ENCODE peak calls at places on chromosomes 2 and 18, in six cellular contexts. Q, R, H, I, P and B are unnamed samples.

GRCh38 chr18:53984021-53984420 is 240.4 kb downstream of the MBD2 start:
- DNase-seq in Q (no peak), R (no peak), H (no peak), I (no peak), P (no peak), B (no peak)

GRCh38 chr2:222806606-222807036 is 54.2 kb upstream of the ACSL3 start:
- DNase-seq in Q (no peak), R (no peak), H (no peak), I (peak), P (no peak), B (no peak)

GRCh38 chr18:58015045-58015444 is 29.0 kb upstream of the NEDD4L start:
- DNase-seq in Q (no peak), R (no peak), H (no peak), I (no peak), P (peak), B (no peak)

GRCh38 chr2:9004338-9005204 is 1.1 kb upstream of the MBOAT2 start:
- DNase-seq in Q (no peak), R (no peak), H (peak), I (no peak), P (no peak), B (no peak)

GRCh38 chr18:61893971-61894750 is 1.4 kb upstream of the RNF152 start:
- DNase-seq in Q (peak), R (peak), H (peak), I (peak), P (peak), B (peak)

GRCh38 chr18:75538727-75539126 is 111.2 kb upstream of the SMIM21 start:
- DNase-seq in Q (no peak), R (no peak), H (no peak), I (no peak), P (no peak), B (no peak)

GRCh38 chr2:237353207-237353606 is 60.8 kb downstream of the COL6A3 start:
- DNase-seq in Q (no peak), R (no peak), H (no peak), I (no peak), P (no peak), B (no peak)

GRCh38 chr2:178998539-178998938 is 51.4 kb downstream of the CCDC141 start:
- DNase-seq in Q (no peak), R (no peak), H (no peak), I (no peak), P (no peak), B (no peak)

GRCh38 chr2:46268986-46269385 is 28.2 kb upstream of the EPAS1 start:
- DNase-seq in Q (no peak), R (no peak), H (no peak), I (no peak), P (no peak), B (no peak)

GRCh38 chr2:84435331-84436081 is 23.6 kb downstream of the SUCLG1 start:
- DNase-seq in Q (no peak), R (no peak), H (no peak), I (no peak), P (no peak), B (no peak)

GRCh38 chr2:222743263-222743865 is 71.9 kb downstream of the MOGAT1 start:
- DNase-seq in Q (no peak), R (no peak), H (no peak), I (no peak), P (peak), B (peak)

GRCh38 chr2:98020992-98021713 is 25.4 kb upstream of the TMEM131 start:
- DNase-seq in Q (no peak), R (peak), H (no peak), I (no peak), P (peak), B (no peak)

GRCh38 chr2:42522035-42522434 is 28.3 kb upstream of the KCNG3 start:
- DNase-seq in Q (no peak), R (no peak), H (no peak), I (no peak), P (no peak), B (no peak)

GRCh38 chr18:64974378-64975125 is 776.3 kb upstream of the CDH7 start:
- DNase-seq in Q (no peak), R (no peak), H (no peak), I (no peak), P (no peak), B (no peak)

GRCh38 chr2:129237966-129238725 is 741.3 kb upstream of the RAB6C start:
- DNase-seq in Q (no peak), R (no peak), H (no peak), I (no peak), P (no peak), B (no peak)

DNA sequence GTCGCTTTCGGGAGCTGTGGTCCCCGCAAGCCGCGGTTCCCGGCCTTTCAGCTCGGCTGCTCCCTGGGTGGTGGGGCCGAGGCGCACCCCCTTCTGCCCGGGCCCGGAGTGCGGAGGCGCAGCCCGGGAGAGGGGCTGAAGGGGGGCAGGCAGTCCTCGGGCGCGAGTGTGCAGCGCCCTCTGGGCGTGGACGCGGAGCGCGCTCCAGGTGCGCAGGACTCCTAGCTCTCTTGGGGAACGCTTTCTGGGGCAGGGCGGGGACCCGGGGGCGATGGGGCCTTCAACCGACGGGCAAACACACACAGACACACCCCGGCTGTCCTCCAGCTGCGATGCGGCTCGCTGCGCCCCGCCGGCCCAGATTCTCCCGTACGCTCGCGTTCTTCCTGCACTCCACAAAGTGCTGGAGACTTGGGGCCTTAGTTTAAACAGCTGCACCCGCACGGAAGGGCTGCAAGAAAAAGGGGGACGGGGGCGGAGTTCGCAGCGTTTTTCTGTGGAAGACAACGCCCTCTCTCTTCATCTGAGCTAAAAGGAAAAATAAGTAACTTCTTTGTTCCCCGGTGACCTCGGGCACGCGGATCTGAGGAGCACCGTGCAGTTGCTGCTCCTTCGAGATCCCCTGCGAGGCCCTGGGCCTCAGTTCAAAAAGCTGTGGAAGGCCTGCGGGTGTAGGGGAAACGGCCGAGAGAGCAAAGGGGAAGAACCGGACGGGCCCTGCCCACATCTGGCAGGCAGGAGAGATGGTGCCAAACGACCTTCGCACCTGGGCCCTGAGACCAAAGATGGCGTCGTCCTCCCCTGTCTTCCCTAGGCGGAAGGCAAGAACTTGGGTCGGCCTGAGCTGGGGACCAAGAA is 593 bp upstream of the SDC1 start:
- DNase-seq in Q (peak), R (no peak), H (peak), I (peak), P (peak), B (peak)
- TF ChIP-seq POLR2AphosphoS5 in Q (no peak), R (peak), H (no peak), I (peak), P (peak), B (peak)

DNA sequence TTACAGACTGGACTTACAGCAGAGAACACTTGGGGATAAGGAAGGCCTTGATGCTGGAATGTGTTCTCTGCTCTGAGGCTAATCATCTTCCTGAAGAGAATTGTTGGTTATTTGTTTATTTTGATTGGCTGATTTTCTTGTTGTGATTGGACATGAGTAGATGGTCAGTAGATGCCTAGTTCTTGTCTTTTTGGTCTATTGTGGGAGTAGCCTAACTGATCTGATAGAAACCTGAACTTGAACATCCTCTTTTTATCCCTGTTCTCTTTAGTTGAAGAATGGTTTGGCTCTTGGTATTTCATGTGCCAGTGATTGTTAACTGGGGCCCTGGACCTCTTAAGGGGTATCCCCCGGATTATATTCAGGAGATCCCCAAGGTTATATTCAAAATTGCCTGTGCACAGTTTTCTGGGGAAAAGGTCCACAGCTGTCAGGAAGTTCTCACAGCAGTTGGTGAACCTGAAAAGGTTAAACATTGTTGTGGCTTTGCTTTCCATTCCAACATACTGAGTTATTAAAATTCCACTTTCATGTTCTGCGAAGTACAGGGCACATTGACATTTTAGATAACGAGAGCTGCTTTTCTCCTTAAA is 13.6 kb downstream of the TWSG1 start:
- DNase-seq in Q (no peak), R (no peak), H (no peak), I (no peak), P (no peak), B (no peak)
- TF ChIP-seq EP300 in Q (no peak), R (no peak), H (no peak), I (no peak), P (no peak), B (no peak)

GRCh38 chr2:64807417-64807816 is 153.7 kb upstream of the SERTAD2 start:
- DNase-seq in Q (no peak), R (no peak), H (peak), I (no peak), P (no peak), B (no peak)
- H3K27ac ChIP-seq in Q (no peak), R (no peak), H (no peak), I (no peak), P (no peak), B (no peak)

DNA sequence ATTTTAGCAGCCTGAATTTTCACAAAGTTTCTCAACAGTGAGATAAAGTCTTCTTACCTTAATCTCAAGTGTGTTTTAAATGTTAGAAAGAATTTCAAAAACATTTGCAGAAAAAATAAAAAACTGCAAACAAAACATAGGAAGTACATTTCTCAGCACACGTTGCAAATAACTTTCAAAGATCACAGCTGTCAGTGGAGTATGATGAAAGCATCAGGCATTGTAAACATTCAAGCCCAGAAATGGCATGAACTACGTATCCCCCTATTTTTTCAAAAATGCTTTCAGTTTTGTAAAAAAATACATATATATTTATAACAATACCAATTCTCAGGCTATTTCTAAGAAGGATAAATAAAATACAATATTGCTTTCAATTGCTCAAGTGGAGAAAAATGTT is 320.6 kb upstream of the TFPI start:
- DNase-seq in Q (no peak), R (no peak), H (no peak), I (no peak), P (no peak), B (no peak)
- TF ChIP-seq POLR2AphosphoS5 in Q (no peak), R (no peak), H (no peak), I (no peak), P (no peak), B (no peak)